ENCODE peak calls at places on chromosomes 1 and 21, in ten cellular contexts. Q is suprapubic skin, C is HCT116, A is IMR-90, M is K562, P is adrenal gland, R is A549, T is uterus, J is body of pancreas, H is heart left ventricle. L is an unnamed sample.

GRCh38 chr1:202680586-202681352 is 29.5 kb downstream of the SYT2 start:
- DNase-seq in Q (no peak), C (no peak), A (no peak), M (no peak), P (no peak), R (no peak), T (no peak), J (no peak), H (no peak), L (no peak)

GRCh38 chr21:44490405-44490804 is 35.1 kb downstream of the LRRC3 start:
- DNase-seq in Q (no peak), C (no peak), A (no peak), M (no peak), P (no peak), R (no peak), T (no peak), J (no peak), H (no peak), L (no peak)

GRCh38 chr1:63674238-63674864 is 81.1 kb downstream of the PGM1 start:
- DNase-seq in Q (no peak), C (peak), A (peak), M (peak), P (peak), R (peak), T (peak), J (peak), H (peak), L (peak)

GRCh38 chr1:119964673-119965363 is 68.5 kb upstream of the ADAM30 start:
- DNase-seq in Q (no peak), C (no peak), A (peak), M (no peak), P (no peak), R (no peak), T (no peak), J (no peak), H (peak), L (no peak)

GRCh38 chr21:36166705-36167104 is 10.1 kb downstream of the DOP1B start:
- DNase-seq in Q (no peak), C (no peak), A (no peak), M (no peak), P (no peak), R (no peak), T (no peak), J (no peak), H (no peak), L (no peak)

GRCh38 chr1:87794788-87795614 is 466.3 kb downstream of the LMO4 start:
- DNase-seq in Q (no peak), C (peak), A (peak), M (no peak), P (no peak), R (peak), T (no peak), J (no peak), H (no peak), L (no peak)

GRCh38 chr21:43892984-43893535 is 28.0 kb downstream of the AGPAT3 start:
- DNase-seq in Q (no peak), C (no peak), A (no peak), M (no peak), P (no peak), R (no peak), T (no peak), J (no peak), H (no peak), L (no peak)

GRCh38 chr1:22452401-22452963 is 831 bp downstream of the ZBTB40 start:
- DNase-seq in Q (no peak), C (no peak), A (peak), M (no peak), P (no peak), R (no peak), T (no peak), J (peak), H (peak), L (no peak)

GRCh38 chr1:1013105-1013921 is at the start of gene ISG15:
- DNase-seq in Q (peak), C (peak), A (peak), M (peak), P (peak), R (no peak), T (peak), J (peak), H (peak), L (peak)

GRCh38 chr1:3459051-3459908 is 4.8 kb downstream of the ARHGEF16 start:
- DNase-seq in Q (no peak), C (no peak), A (no peak), M (no peak), P (no peak), R (no peak), T (no peak), J (no peak), H (no peak), L (no peak)

GRCh38 chr1:229563241-229563640 is 4.7 kb upstream of the ABCB10 start:
- DNase-seq in Q (no peak), C (no peak), A (no peak), M (no peak), P (no peak), R (no peak), T (no peak), J (no peak), H (no peak), L (no peak)

GRCh38 chr1:65147424-65148177 is 402 bp upstream of the AK4 start:
- DNase-seq in Q (peak), C (no peak), A (no peak), M (peak), P (peak), R (no peak), T (peak), J (peak), H (peak), L (peak)

GRCh38 chr1:109777436-109777835 is 13.7 kb upstream of the EPS8L3 start:
- DNase-seq in Q (peak), C (no peak), A (no peak), M (no peak), P (no peak), R (no peak), T (no peak), J (no peak), H (peak), L (no peak)

GRCh38 chr1:78003070-78003751 is 1.5 kb upstream of the DNAJB4 start:
- DNase-seq in Q (no peak), C (no peak), A (no peak), M (peak), P (no peak), R (no peak), T (no peak), J (no peak), H (no peak), L (no peak)

GRCh38 chr1:204726478-204726877 is 40.9 kb upstream of the LRRN2 start:
- DNase-seq in Q (no peak), C (peak), A (peak), M (no peak), P (no peak), R (peak), T (no peak), J (peak), H (no peak), L (no peak)

GRCh38 chr1:59089922-59090457 is 206.9 kb upstream of the FGGY start:
- DNase-seq in Q (no peak), C (no peak), A (peak), M (no peak), P (no peak), R (no peak), T (no peak), J (no peak), H (no peak), L (no peak)

GRCh38 chr1:15849775-15850449 is 2.4 kb downstream of the SPEN start:
- DNase-seq in Q (no peak), C (peak), A (peak), M (peak), P (peak), R (peak), T (peak), J (peak), H (peak), L (no peak)

GRCh38 chr1:232036161-232036942 is 409.8 kb downstream of the DISC1 start:
- DNase-seq in Q (no peak), C (no peak), A (no peak), M (no peak), P (no peak), R (no peak), T (no peak), J (no peak), H (no peak), L (no peak)

GRCh38 chr1:6489799-6490180 is 1.7 kb downstream of the PLEKHG5 start:
- DNase-seq in Q (no peak), C (peak), A (peak), M (peak), P (peak), R (peak), T (peak), J (peak), H (peak), L (peak)

GRCh38 chr1:1259540-1259939 is 13.0 kb upstream of the C1QTNF12 start:
- DNase-seq in Q (no peak), C (no peak), A (no peak), M (no peak), P (no peak), R (no peak), T (no peak), J (no peak), H (no peak), L (no peak)

GRCh38 chr1:28412731-28413130 is 43.2 kb downstream of the PHACTR4 start:
- DNase-seq in Q (no peak), C (no peak), A (no peak), M (peak), P (no peak), R (no peak), T (no peak), J (no peak), H (no peak), L (no peak)

GRCh38 chr1:111895456-111895855 is 94.0 kb downstream of the KCND3 start:
- DNase-seq in Q (peak), C (no peak), A (peak), M (no peak), P (no peak), R (no peak), T (no peak), J (no peak), H (no peak), L (no peak)

GRCh38 chr1:20469406-20470076 is 16.5 kb downstream of the CAMK2N1 start:
- DNase-seq in Q (no peak), C (no peak), A (no peak), M (no peak), P (no peak), R (no peak), T (no peak), J (no peak), H (no peak), L (no peak)

GRCh38 chr1:180270767-180271639 is 40.9 kb downstream of the LHX4 start:
- DNase-seq in Q (no peak), C (no peak), A (peak), M (peak), P (no peak), R (no peak), T (no peak), J (peak), H (no peak), L (no peak)

GRCh38 chr1:5651964-5652751 is 340.1 kb downstream of the NPHP4 start:
- DNase-seq in Q (no peak), C (no peak), A (no peak), M (no peak), P (peak), R (no peak), T (no peak), J (no peak), H (no peak), L (peak)

GRCh38 chr1:200143347-200143746 is 115.8 kb downstream of the NR5A2 start:
- DNase-seq in Q (no peak), C (no peak), A (no peak), M (no peak), P (no peak), R (no peak), T (no peak), J (no peak), H (no peak), L (no peak)

GRCh38 chr21:21007606-21008005 is 9.4 kb downstream of the NCAM2 start:
- DNase-seq in Q (no peak), C (no peak), A (peak), M (no peak), P (peak), R (no peak), T (no peak), J (no peak), H (no peak), L (no peak)

GRCh38 chr21:21000576-21001175 is 2.5 kb downstream of the NCAM2 start:
- DNase-seq in Q (no peak), C (no peak), A (no peak), M (no peak), P (no peak), R (no peak), T (no peak), J (no peak), H (no peak), L (no peak)

GRCh38 chr21:21001591-21002100 is 3.4 kb downstream of the NCAM2 start:
- DNase-seq in Q (no peak), C (no peak), A (no peak), M (no peak), P (no peak), R (no peak), T (no peak), J (no peak), H (no peak), L (no peak)

GRCh38 chr21:21002137-21002536 is 3.9 kb downstream of the NCAM2 start:
- DNase-seq in Q (no peak), C (no peak), A (no peak), M (no peak), P (no peak), R (no peak), T (no peak), J (no peak), H (no peak), L (no peak)

DNA sequence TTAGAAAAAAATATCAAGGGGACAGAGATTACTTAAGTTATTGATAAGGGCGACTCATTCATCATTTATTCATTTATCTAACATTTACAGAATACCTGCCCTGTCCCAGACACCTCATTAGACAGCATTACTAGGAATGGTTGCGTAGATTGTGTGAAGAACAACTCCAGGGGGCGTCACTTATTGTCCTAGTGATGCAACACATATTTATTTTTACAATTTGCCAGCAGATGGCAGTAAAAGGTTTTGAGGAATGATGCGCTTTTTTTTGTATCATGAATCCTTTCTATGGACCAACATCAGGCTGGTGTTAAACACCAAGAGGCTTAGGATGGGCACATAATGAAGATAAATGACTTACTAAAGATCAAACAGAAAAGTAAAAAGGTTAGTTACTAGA is 5.5 kb downstream of the NCAM2 start:
- DNase-seq in Q (no peak), C (peak), A (peak), M (peak), P (no peak), R (no peak), T (no peak), J (no peak), H (no peak), L (no peak)
- TF ChIP-seq CTCF in Q (no peak), C (peak), A (peak), M (peak), P (peak), R (no peak), T (no peak), J (no peak), H (peak), L (no peak)

DNA sequence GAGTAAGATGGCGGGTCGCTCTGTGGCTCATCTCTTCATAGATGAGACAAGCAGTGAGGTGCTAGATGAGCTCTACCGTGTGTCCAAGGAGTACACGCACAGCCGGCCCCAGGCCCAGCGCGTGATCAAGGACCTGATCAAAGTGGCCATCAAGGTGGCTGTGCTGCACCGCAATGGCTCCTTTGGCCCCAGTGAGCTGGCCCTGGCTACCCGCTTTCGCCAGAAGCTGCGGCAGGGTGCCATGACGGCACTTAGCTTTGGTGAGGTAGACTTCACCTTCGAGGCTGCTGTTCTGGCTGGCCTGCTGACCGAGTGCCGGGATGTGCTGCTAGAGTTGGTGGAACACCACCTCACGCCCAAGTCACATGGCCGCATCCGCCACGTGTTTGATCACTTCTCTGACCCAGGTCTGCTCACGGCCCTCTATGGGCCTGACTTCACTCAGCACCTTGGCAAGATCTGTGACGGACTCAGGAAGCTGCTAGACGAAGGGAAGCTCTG is 2.4 kb downstream of the TNFAIP8L2 start:
- DNase-seq in Q (no peak), C (no peak), A (no peak), M (no peak), P (no peak), R (no peak), T (no peak), J (peak), H (no peak), L (no peak)
- TF ChIP-seq POLR2A in Q (no peak), C (no peak), A (no peak), M (no peak), P (no peak), R (no peak), T (no peak), J (no peak), H (no peak), L (no peak)

DNA sequence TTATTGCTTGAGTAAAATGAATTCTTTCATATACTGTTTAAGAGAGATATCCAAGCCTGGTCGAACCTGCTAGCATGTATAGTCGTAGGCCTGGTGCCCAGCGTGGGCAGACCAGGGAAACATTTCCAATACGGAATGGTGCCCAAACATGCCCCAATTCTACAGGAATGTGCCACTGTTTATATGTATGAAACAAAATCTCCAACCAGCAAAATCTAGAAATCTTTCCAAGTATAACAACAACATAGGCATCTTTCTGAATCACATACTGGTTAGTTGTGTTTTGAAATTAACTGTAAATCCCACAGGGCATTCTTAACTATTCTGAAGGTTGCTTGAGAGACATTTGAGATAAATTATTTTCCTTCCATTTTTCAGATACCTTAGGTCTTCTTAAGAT is 17.0 kb upstream of the ABCD3 start:
- DNase-seq in Q (no peak), C (no peak), A (no peak), M (no peak), P (no peak), R (no peak), T (no peak), J (no peak), H (no peak), L (no peak)
- TF ChIP-seq CTCF in Q (no peak), C (no peak), A (no peak), M (no peak), P (no peak), R (no peak), T (no peak), J (no peak), H (no peak), L (no peak)

GRCh38 chr1:235679005-235679404 is 29.4 kb upstream of the GNG4 start:
- DNase-seq in Q (no peak), C (no peak), A (no peak), M (no peak), P (peak), R (no peak), T (no peak), J (peak), H (no peak), L (no peak)
- TF ChIP-seq POLR2A in Q (no peak), C (no peak), A (no peak), M (no peak), P (no peak), R (no peak), T (no peak), J (no peak), H (no peak), L (no peak)

GRCh38 chr1:53076165-53076564 is 14.2 kb downstream of the PODN start:
- DNase-seq in Q (peak), C (no peak), A (no peak), M (no peak), P (no peak), R (no peak), T (no peak), J (no peak), H (peak), L (no peak)
- TF ChIP-seq CTCF in Q (no peak), C (no peak), A (no peak), M (no peak), P (no peak), R (no peak), T (no peak), J (no peak), H (no peak), L (no peak)